ENCODE peak calls at places on chromosomes 12 and 14, in four cellular contexts. R, Y, O and T are unnamed samples.

GRCh38 chr14:74616996-74617700 is 5.1 kb upstream of the LTBP2 start:
- DNase-seq in R (no peak), O (peak; percentile 49), Y (peak; percentile 74), T (peak; percentile 48)

GRCh38 chr12:4270016-4270669 is 3.4 kb upstream of the CCND2 start:
- DNase-seq in Y (no peak), O (no peak), R (peak; percentile 70), T (no peak)

GRCh38 chr12:120536064-120536791 is 2.1 kb downstream of the RNF10 start:
- DNase-seq in R (peak; percentile 67), O (no peak), Y (no peak), T (no peak)

GRCh38 chr12:121792607-121793500 is 634 bp downstream of the RHOF start:
- DNase-seq in Y (no peak), R (peak; percentile 83), O (no peak), T (no peak)

GRCh38 chr14:101876539-101876938 is 87.8 kb upstream of the DYNC1H1 start:
- DNase-seq in Y (peak; percentile 40), R (peak; percentile 94), O (peak; percentile 93), T (peak; percentile 95)

GRCh38 chr12:96068636-96069035 is 33.2 kb upstream of the LTA4H start:
- DNase-seq in Y (no peak), O (no peak), R (no peak), T (no peak)

GRCh38 chr12:69553626-69554248 is 31.5 kb upstream of the CCT2 start:
- DNase-seq in O (peak; percentile 72), R (no peak), Y (peak; percentile 65), T (peak; percentile 66)

GRCh38 chr14:55847766-55848165 is 267.8 kb downstream of the KTN1 start:
- DNase-seq in O (peak; percentile 61), R (no peak), Y (peak; percentile 79), T (peak; percentile 37)

GRCh38 chr14:73612339-73613045 is at the start of gene ACOT6:
- DNase-seq in Y (peak; percentile 74), R (peak; percentile 79), O (peak; percentile 65), T (peak; percentile 73)

GRCh38 chr12:229441-230191 is 15.7 kb upstream of the SLC6A12 start:
- DNase-seq in Y (no peak), R (no peak), O (no peak), T (no peak)

GRCh38 chr14:29810657-29811056 is 117.0 kb downstream of the PRKD1 start:
- DNase-seq in Y (no peak), O (peak; percentile 26), R (no peak), T (no peak)

GRCh38 chr14:98935921-98936320 is 336.1 kb downstream of the BCL11B start:
- DNase-seq in Y (no peak), R (no peak), O (no peak), T (no peak)

GRCh38 chr14:36505892-36506731 is 13.9 kb downstream of the NKX2-1 start:
- DNase-seq in Y (no peak), O (no peak), R (no peak), T (no peak)

GRCh38 chr14:60327447-60328331 is 78.7 kb downstream of the PPM1A start:
- DNase-seq in O (peak; percentile 41), Y (no peak), R (peak; percentile 81), T (peak; percentile 37)

GRCh38 chr12:12582193-12582881 is 19.7 kb upstream of the DUSP16 start:
- DNase-seq in Y (no peak), R (no peak), O (no peak), T (no peak)

GRCh38 chr14:31968107-31968810 is 108.8 kb upstream of the ARHGAP5 start:
- DNase-seq in R (no peak), O (peak; percentile 57), Y (no peak), T (peak; percentile 89)

GRCh38 chr12:124390442-124391116 is 95.7 kb downstream of the RFLNA start:
- DNase-seq in R (peak; percentile 76), O (peak; percentile 83), Y (peak; percentile 86), T (peak; percentile 84)

GRCh38 chr14:62123959-62124358 is 361.7 kb downstream of the SNAPC1 start:
- DNase-seq in Y (no peak), O (no peak), R (no peak), T (no peak)

GRCh38 chr12:46210835-46211439 is 57.9 kb downstream of the SLC38A1 start:
- DNase-seq in Y (no peak), O (no peak), R (no peak), T (no peak)

GRCh38 chr12:100675432-100675831 is 101.9 kb downstream of the GAS2L3 start:
- DNase-seq in Y (peak; percentile 81), R (no peak), O (peak; percentile 79), T (peak; percentile 57)

GRCh38 chr14:61933021-61933420 is 170.8 kb downstream of the SNAPC1 start:
- DNase-seq in O (no peak), R (no peak), Y (no peak), T (no peak)

GRCh38 chr12:47942327-47943230 is 20.8 kb upstream of the TMEM106C start:
- DNase-seq in R (peak; percentile 54), Y (no peak), O (no peak), T (no peak)

GRCh38 chr12:84661732-84662326 is 250.8 kb downstream of the SLC6A15 start:
- DNase-seq in O (peak; percentile 57), R (no peak), Y (peak; percentile 3), T (peak; percentile 3)

GRCh38 chr12:132593521-132593920 is 16.9 kb downstream of the LRCOL1 start:
- DNase-seq in Y (no peak), O (no peak), R (no peak), T (no peak)

GRCh38 chr12:15540469-15540872 is 218.2 kb downstream of the PTPRO start:
- DNase-seq in R (no peak), O (peak; percentile 85), Y (peak; percentile 46), T (peak; percentile 76)

GRCh38 chr14:76484355-76484754 is 108.4 kb downstream of the ESRRB start:
- DNase-seq in O (no peak), R (no peak), Y (no peak), T (no peak)
- TF ChIP-seq CTCF in O (no peak), R (no peak), Y (no peak), T (no peak)

DNA sequence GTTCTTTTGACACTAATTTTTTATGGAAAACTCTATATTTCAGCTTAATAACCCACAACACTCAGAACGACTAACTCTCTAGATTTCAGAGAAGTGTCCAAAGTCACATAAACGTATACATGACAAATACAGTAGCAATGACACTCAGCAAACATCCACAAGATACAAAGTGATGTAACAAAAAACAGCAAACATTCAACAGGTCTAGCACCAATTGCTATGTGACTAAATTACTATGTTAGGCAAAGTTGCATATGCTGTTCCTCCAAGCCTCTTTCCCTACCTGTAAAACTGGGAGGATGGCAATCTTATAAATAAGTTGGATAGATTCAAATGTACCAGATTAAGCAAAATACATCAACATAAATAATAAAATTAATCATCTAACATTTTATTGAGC is 1.7 kb downstream of the RECQL start:
- DNase-seq in O (no peak), Y (no peak), R (no peak), T (no peak)
- H3K4me3 ChIP-seq in O (peak overlapping the region; percentile 92), Y (no peak overlapping the region), R (no peak overlapping the region), T (peak overlapping the region; percentile 4)

DNA sequence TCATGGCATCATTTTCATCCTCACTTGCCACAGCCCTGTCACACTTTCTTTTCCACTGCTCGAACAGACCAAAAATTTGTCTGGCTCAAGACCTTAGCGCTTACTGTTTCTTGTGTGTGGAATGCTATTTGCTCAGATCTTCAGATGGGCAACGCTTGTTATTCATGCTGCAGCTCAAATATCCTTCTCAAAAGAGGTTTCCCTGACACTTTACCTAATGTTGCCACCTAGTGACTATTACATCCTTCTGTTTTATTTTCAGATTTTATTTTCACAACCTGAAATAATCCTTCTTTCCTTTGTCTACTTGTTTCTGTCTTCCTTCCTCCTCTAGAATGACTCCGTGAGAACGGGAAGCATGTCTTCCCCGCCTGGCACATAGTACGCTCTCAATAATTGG is 5.6 kb downstream of the FBXO33 start:
- DNase-seq in R (no peak), O (peak; percentile 74), Y (peak; percentile 71), T (peak; percentile 45)
- TF ChIP-seq CTCF in R (no peak), O (peak; percentile 39), Y (peak; percentile 21), T (no peak)

GRCh38 chr14:65331652-65332051 is 80.9 kb upstream of the FUT8 start:
- DNase-seq in R (no peak), Y (no peak), O (no peak), T (no peak)
- H3K4me3 ChIP-seq in R (no peak overlapping the region), Y (no peak overlapping the region), O (no peak overlapping the region), T (no peak overlapping the region)

GRCh38 chr14:64764641-64765520 is 60.7 kb downstream of the PLEKHG3 start:
- DNase-seq in R (peak; percentile 83), O (peak; percentile 65), Y (peak; percentile 71), T (peak; percentile 76)
- TF ChIP-seq CTCF in R (peak; percentile 32), O (peak; percentile 87), Y (peak; percentile 96), T (peak; percentile 93)

GRCh38 chr12:57219993-57220728 is 3.6 kb downstream of the NXPH4 start:
- DNase-seq in R (no peak), Y (no peak), O (no peak), T (no peak)
- H3K4me3 ChIP-seq in R (no peak overlapping the region), Y (no peak overlapping the region), O (no peak overlapping the region), T (no peak overlapping the region)

GRCh38 chr14:54722791-54723432 is 156.0 kb downstream of the SAMD4A start:
- DNase-seq in R (no peak), O (peak; percentile 41), Y (peak; percentile 60), T (peak; percentile 36)
- TF ChIP-seq CTCF in R (no peak), O (peak; percentile 28), Y (peak; percentile 51), T (peak; percentile 44)

GRCh38 chr12:109477963-109478315 is 505 bp downstream of the UBE3B start:
- DNase-seq in O (no peak), R (no peak), Y (no peak), T (no peak)
- H3K4me3 ChIP-seq in O (peak overlapping the region; percentile 100), R (peak overlapping the region; percentile 97), Y (peak overlapping the region; percentile 93), T (peak overlapping the region; percentile 98)